ENCODE peak calls at places on chromosomes 5 and 9, in nine cellular contexts. B is prostate gland, L is left ventricle myocardium inferior, S is lower lobe of right lung, N is pancreas, X is heart right ventricle, M is right atrium auricular region, T is WERI-Rb-1, Y is IMR-90. V is an unnamed sample.

GRCh38 chr5:135833961-135834638 is 363 bp upstream of the SLC25A48 start:
- DNase-seq in B (no peak), N (no peak), L (no peak), T (no peak), S (no peak), X (no peak), Y (no peak), M (no peak), V (no peak)

GRCh38 chr9:32551491-32552049 is 557 bp upstream of the SMIM27 start:
- DNase-seq in Y (peak; percentile 36), L (no peak), T (peak; percentile 22), X (peak; percentile 29), S (no peak), B (peak; percentile 22), M (peak; percentile 61), N (no peak), V (peak; percentile 48)

GRCh38 chr9:16385590-16386578 is 484.6 kb downstream of the BNC2 start:
- DNase-seq in L (no peak), X (no peak), M (no peak), B (no peak), Y (peak; percentile 80), N (no peak), T (no peak), S (no peak), V (no peak)

GRCh38 chr5:61333351-61334223 is 1.5 kb downstream of the ZSWIM6 start:
- DNase-seq in N (peak; percentile 78), T (no peak), S (peak; percentile 80), L (peak; percentile 47), M (no peak), X (peak; percentile 27), Y (no peak), B (peak; percentile 32), V (peak; percentile 17)

GRCh38 chr5:94660506-94660905 is 42.0 kb downstream of the SLF1 start:
- DNase-seq in L (no peak), Y (no peak), X (no peak), T (no peak), B (no peak), N (no peak), M (no peak), S (no peak), V (no peak)

GRCh38 chr5:124200381-124200780 is 546.1 kb downstream of the ZNF608 start:
- DNase-seq in X (no peak), B (no peak), M (no peak), T (no peak), L (no peak), S (no peak), N (no peak), Y (peak; percentile 17), V (no peak)

GRCh38 chr5:73792687-73793320 is 166.8 kb downstream of the ARHGEF28 start:
- DNase-seq in B (peak; percentile 60), N (peak; percentile 82), S (peak; percentile 66), Y (peak; percentile 76), L (peak; percentile 61), T (peak; percentile 70), M (peak; percentile 80), X (peak; percentile 73), V (peak; percentile 49)

GRCh38 chr9:136832581-136832980 is 9.7 kb upstream of the AJM1 start:
- DNase-seq in S (no peak), L (peak; percentile 0), B (no peak), T (no peak), X (no peak), N (no peak), Y (no peak), M (no peak), V (no peak)

GRCh38 chr9:63817622-63818518 is 1467.1 kb downstream of the FOXD4L5 start:
- DNase-seq in M (peak; percentile 79), B (peak; percentile 75), L (peak; percentile 55), Y (peak; percentile 8), X (peak; percentile 31), S (peak; percentile 82), T (peak; percentile 33), N (peak; percentile 82), V (peak; percentile 52)

GRCh38 chr9:101486693-101487442 is 46.8 kb upstream of the RNF20 start:
- DNase-seq in B (peak; percentile 66), M (no peak), L (peak; percentile 46), T (peak; percentile 67), S (peak; percentile 60), N (peak; percentile 87), X (peak; percentile 36), Y (peak; percentile 54), V (no peak)

GRCh38 chr5:111372799-111373198 is 139.5 kb downstream of the STARD4 start:
- DNase-seq in X (no peak), N (no peak), L (no peak), Y (no peak), M (no peak), S (no peak), B (no peak), T (no peak), V (no peak)

GRCh38 chr5:72234265-72234700 is 85.8 kb downstream of the MRPS27 start:
- DNase-seq in X (no peak), S (no peak), M (no peak), B (no peak), T (no peak), Y (peak; percentile 73), L (no peak), N (no peak), V (no peak)

GRCh38 chr5:111806150-111806549 is 49.2 kb upstream of the NREP start:
- DNase-seq in M (no peak), B (no peak), X (no peak), L (no peak), S (no peak), N (no peak), T (no peak), Y (no peak), V (no peak)

GRCh38 chr5:164214698-164215097 is 709.3 kb downstream of the MAT2B start:
- DNase-seq in N (no peak), X (no peak), S (no peak), T (no peak), Y (peak; percentile 58), M (no peak), L (no peak), B (no peak), V (no peak)

GRCh38 chr5:93100433-93100832 is 480.6 kb downstream of the NR2F1-AS1 start:
- DNase-seq in L (no peak), S (no peak), X (no peak), Y (peak; percentile 74), M (no peak), B (no peak), T (no peak), N (no peak), V (no peak)

GRCh38 chr5:74560245-74560644 is 80.3 kb downstream of the ENC1 start:
- DNase-seq in Y (no peak), M (no peak), X (no peak), L (no peak), T (no peak), N (no peak), S (no peak), B (no peak), V (no peak)

GRCh38 chr9:136381966-136382513 is 8.6 kb upstream of the CARD9 start:
- DNase-seq in X (no peak), N (no peak), S (no peak), M (no peak), B (no peak), Y (no peak), T (no peak), L (no peak), V (no peak)

GRCh38 chr5:130992621-130993020 is 172.4 kb downstream of the HINT1 start:
- DNase-seq in L (no peak), Y (no peak), X (no peak), T (no peak), M (no peak), B (no peak), N (no peak), S (no peak), V (no peak)
- H3K27ac ChIP-seq in L (no peak overlapping the region), Y (no peak overlapping the region), X (no peak overlapping the region), T (no peak overlapping the region), M (no peak overlapping the region), B (no peak overlapping the region), N (no peak overlapping the region), S (no peak overlapping the region), V (no peak overlapping the region)

GRCh38 chr5:38403407-38403806 is 145.0 kb downstream of the EGFLAM start:
- DNase-seq in S (no peak), N (no peak), M (no peak), B (no peak), T (peak; percentile 33), Y (peak; percentile 57), X (no peak), L (no peak), V (no peak)

GRCh38 chr5:38408446-38409175 is 147.8 kb downstream of the LIFR start:
- DNase-seq in Y (no peak), B (no peak), N (no peak), M (no peak), T (no peak), S (no peak), X (no peak), L (no peak), V (no peak)

GRCh38 chr5:38401145-38401544 is 142.8 kb downstream of the EGFLAM start:
- DNase-seq in L (no peak), N (no peak), X (no peak), B (no peak), M (no peak), T (no peak), Y (no peak), S (no peak), V (no peak)

GRCh38 chr5:38404236-38404635 is 145.9 kb downstream of the EGFLAM start:
- DNase-seq in Y (no peak), L (no peak), B (no peak), M (no peak), X (no peak), N (no peak), S (no peak), T (no peak), V (no peak)

DNA sequence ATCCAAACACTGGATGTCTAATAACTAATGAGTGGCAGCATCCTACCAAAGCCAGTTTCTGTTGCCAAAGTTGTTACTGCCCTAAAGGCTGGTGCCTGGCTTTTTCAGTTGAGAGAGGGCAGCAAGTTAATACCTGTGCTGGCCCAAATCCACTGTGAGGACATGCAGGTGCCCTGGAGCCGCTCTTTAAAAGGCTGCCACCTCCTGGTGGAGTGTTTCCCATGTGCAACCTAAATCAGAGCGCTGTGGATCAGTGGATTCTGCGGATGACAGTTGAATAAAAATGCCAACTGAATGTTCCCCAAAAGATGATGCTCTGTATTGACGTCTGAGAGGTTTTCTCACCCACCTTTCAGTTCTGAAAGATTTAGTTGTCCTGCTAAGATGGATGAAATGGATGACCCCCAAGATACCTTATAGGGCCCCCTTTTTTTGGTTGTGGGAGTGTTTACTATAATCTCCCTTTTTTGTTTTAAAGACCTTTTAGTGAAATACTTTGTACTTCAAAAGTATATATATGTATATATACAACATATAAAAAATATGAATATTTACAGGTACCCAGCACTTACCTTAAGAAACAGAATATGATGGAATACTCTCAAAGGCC is 146.4 kb downstream of the EGFLAM start:
- DNase-seq in L (no peak), M (no peak), X (no peak), T (peak; percentile 55), B (no peak), S (no peak), N (no peak), Y (no peak), V (no peak)
- TF ChIP-seq CTCF in L (peak; percentile 40), M (peak; percentile 39), X (peak; percentile 36), T (peak; percentile 71), B (peak; percentile 18), S (peak; percentile 12), N (no peak), Y (no peak), V (no peak)

GRCh38 chr9:91555132-91555531 is 131.5 kb upstream of the NFIL3 start:
- DNase-seq in B (no peak), M (no peak), S (no peak), Y (peak; percentile 55), N (no peak), T (no peak), L (no peak), X (no peak), V (no peak)
- H3K27ac ChIP-seq in B (no peak overlapping the region), M (no peak overlapping the region), S (no peak overlapping the region), Y (no peak overlapping the region), N (no peak overlapping the region), T (no peak overlapping the region), L (no peak overlapping the region), X (no peak overlapping the region), V (no peak overlapping the region)

GRCh38 chr9:121634800-121635261 is 16.6 kb upstream of the DAB2IP start:
- DNase-seq in M (no peak), S (no peak), Y (peak; percentile 13), L (no peak), B (no peak), T (peak; percentile 77), X (no peak), N (no peak), V (no peak)
- TF ChIP-seq CTCF in M (peak; percentile 69), S (peak; percentile 40), Y (peak; percentile 56), L (peak; percentile 72), B (peak; percentile 5), T (peak; percentile 91), X (peak; percentile 66), N (peak; percentile 21), V (no peak)

V was measured in CD4-positive, alpha-beta T cell.